ENCODE peak calls at places on chromosomes 16 and 17, in four cellular contexts. E, X, Q and H are unnamed samples.

GRCh38 chr16:1069154-1069553 is 3.4 kb upstream of the SSTR5 start:
- DNase-seq in E (no peak), X (no peak), Q (no peak), H (no peak)

GRCh38 chr17:64154321-64155089 is 24.6 kb upstream of the ERN1 start:
- DNase-seq in E (no peak), X (no peak), Q (no peak), H (peak)

GRCh38 chr17:37179893-37180292 is 195.9 kb upstream of the C17orf78 start:
- DNase-seq in E (no peak), X (no peak), Q (no peak), H (no peak)

GRCh38 chr17:11503292-11503691 is 95.0 kb upstream of the DNAH9 start:
- DNase-seq in E (no peak), X (no peak), Q (no peak), H (no peak)

GRCh38 chr17:44350733-44351226 is 5.7 kb downstream of the GRN start:
- DNase-seq in E (peak), X (peak), Q (peak), H (peak)

GRCh38 chr17:31684901-31685300 is 174.1 kb downstream of the COPRS start:
- DNase-seq in E (no peak), X (no peak), Q (no peak), H (no peak)

GRCh38 chr17:76582660-76583059 is 3.0 kb downstream of the ST6GALNAC2 start:
- DNase-seq in E (no peak), X (no peak), Q (no peak), H (no peak)

GRCh38 chr16:47096297-47096696 is 47.4 kb downstream of the NETO2 start:
- DNase-seq in E (no peak), X (no peak), Q (no peak), H (no peak)

GRCh38 chr17:21125862-21126261 is 902 bp upstream of the DHRS7B start:
- DNase-seq in E (no peak), X (no peak), Q (no peak), H (peak)

GRCh38 chr16:50585331-50585776 is 37.2 kb downstream of the NKD1 start:
- DNase-seq in E (no peak), X (no peak), Q (no peak), H (no peak)

GRCh38 chr16:53933407-53933806 is 229.5 kb downstream of the FTO start:
- DNase-seq in E (no peak), X (no peak), Q (no peak), H (no peak)

GRCh38 chr17:1713878-1714487 is 3.8 kb upstream of the TLCD2 start:
- DNase-seq in E (peak), X (peak), Q (no peak), H (no peak)

GRCh38 chr17:45146616-45147101 is 1.6 kb upstream of the HEXIM1 start:
- DNase-seq in E (no peak), X (no peak), Q (no peak), H (no peak)

GRCh38 chr17:3732171-3732570 is 8.5 kb downstream of the HASPIN start:
- DNase-seq in E (no peak), X (peak), Q (peak), H (no peak)

GRCh38 chr16:88440686-88441405 is 12.2 kb upstream of the ZFPM1 start:
- DNase-seq in E (no peak), X (no peak), Q (no peak), H (no peak)

GRCh38 chr17:77148109-77148958 is 7.6 kb downstream of the SEC14L1 start:
- DNase-seq in E (no peak), X (peak), Q (no peak), H (no peak)

GRCh38 chr16:19105891-19106624 is 7.7 kb upstream of the ITPRIPL2 start:
- DNase-seq in E (no peak), X (no peak), Q (no peak), H (no peak)

GRCh38 chr17:5501725-5502124 is 15.4 kb downstream of the MIS12 start:
- DNase-seq in E (no peak), X (no peak), Q (no peak), H (no peak)

GRCh38 chr16:29114476-29115012 is 129.7 kb downstream of the LAT start:
- DNase-seq in E (no peak), X (no peak), Q (no peak), H (no peak)

GRCh38 chr17:52505601-52506000 is 347.1 kb upstream of the CA10 start:
- DNase-seq in E (no peak), X (no peak), Q (no peak), H (no peak)

GRCh38 chr17:75695141-75695829 is 26.0 kb upstream of the ITGB4 start:
- DNase-seq in E (no peak), X (no peak), Q (no peak), H (no peak)

GRCh38 chr16:12188674-12189249 is 212.2 kb downstream of the SNX29 start:
- DNase-seq in E (no peak), X (no peak), Q (no peak), H (no peak)

GRCh38 chr16:81879625-81880024 is 100.5 kb downstream of the PLCG2 start:
- DNase-seq in E (no peak), X (no peak), Q (no peak), H (peak)

GRCh38 chr16:88561485-88562369 is 8.5 kb upstream of the ZC3H18 start:
- DNase-seq in E (peak), X (no peak), Q (no peak), H (peak)

GRCh38 chr17:50834786-50835562 is 412 bp upstream of the WFIKKN2 start:
- DNase-seq in E (no peak), X (no peak), Q (no peak), H (no peak)

GRCh38 chr17:58352843-58353719 is 1.1 kb upstream of the SUPT4H1 start:
- DNase-seq in E (no peak), X (no peak), Q (no peak), H (peak)

GRCh38 chr17:66507103-66507923 is 204.9 kb downstream of the PRKCA start:
- DNase-seq in E (peak), X (peak), Q (no peak), H (peak)

GRCh38 chr17:45753645-45754225 is 30.4 kb upstream of the CRHR1 start:
- DNase-seq in E (no peak), X (no peak), Q (no peak), H (no peak)

GRCh38 chr17:4066210-4066609 is 76.6 kb downstream of the ZZEF1 start:
- DNase-seq in E (no peak), X (no peak), Q (no peak), H (no peak)

GRCh38 chr17:76000755-76001521 is at the start of gene CDK3:
- DNase-seq in E (no peak), X (no peak), Q (no peak), H (no peak)

GRCh38 chr17:82242977-82243647 is 14.3 kb downstream of the SLC16A3 start:
- DNase-seq in E (no peak), X (peak), Q (no peak), H (peak)

GRCh38 chr17:81460856-81461460 is 51.6 kb downstream of the ACTG1 start:
- DNase-seq in E (no peak), X (no peak), Q (no peak), H (peak)

GRCh38 chr16:3007059-3007956 is 5.4 kb upstream of the CLDN9 start:
- DNase-seq in E (no peak), X (no peak), Q (no peak), H (peak)

GRCh38 chr16:3009568-3010390 is 2.9 kb upstream of the CLDN9 start:
- DNase-seq in E (no peak), X (no peak), Q (no peak), H (no peak)

GRCh38 chr16:3010510-3010909 is 2.2 kb upstream of the CLDN9 start:
- DNase-seq in E (no peak), X (no peak), Q (no peak), H (no peak)

GRCh38 chr16:3007957-3008748 is 4.6 kb upstream of the CLDN9 start:
- DNase-seq in E (no peak), X (no peak), Q (no peak), H (peak)

DNA sequence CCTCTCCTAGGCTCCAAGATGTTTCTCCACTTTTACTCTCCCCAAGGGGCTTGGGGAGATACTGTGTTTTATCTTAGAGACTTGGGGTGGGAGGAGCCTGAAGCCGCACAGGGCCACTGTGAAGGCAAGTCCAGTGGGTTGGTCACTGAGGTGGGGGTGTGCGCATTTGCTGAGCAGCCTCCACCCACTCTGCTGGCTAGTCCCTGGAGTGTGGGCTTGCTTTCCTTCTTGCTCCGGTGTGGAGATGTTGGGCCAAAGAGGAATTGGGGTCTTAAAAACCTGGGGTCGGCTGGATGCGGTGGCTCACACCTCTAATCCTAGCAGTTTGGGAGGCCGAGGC is 4.0 kb upstream of the CLDN9 start:
- DNase-seq in E (no peak), X (no peak), Q (no peak), H (peak)
- TF ChIP-seq POLR2A in E (no peak), X (no peak), Q (no peak), H (no peak)

GRCh38 chr17:61235821-61236197 is 163.8 kb upstream of the TBX2 start:
- DNase-seq in E (no peak), X (peak), Q (no peak), H (no peak)
- TF ChIP-seq MYC in E (no peak), X (no peak), Q (no peak), H (no peak)

DNA sequence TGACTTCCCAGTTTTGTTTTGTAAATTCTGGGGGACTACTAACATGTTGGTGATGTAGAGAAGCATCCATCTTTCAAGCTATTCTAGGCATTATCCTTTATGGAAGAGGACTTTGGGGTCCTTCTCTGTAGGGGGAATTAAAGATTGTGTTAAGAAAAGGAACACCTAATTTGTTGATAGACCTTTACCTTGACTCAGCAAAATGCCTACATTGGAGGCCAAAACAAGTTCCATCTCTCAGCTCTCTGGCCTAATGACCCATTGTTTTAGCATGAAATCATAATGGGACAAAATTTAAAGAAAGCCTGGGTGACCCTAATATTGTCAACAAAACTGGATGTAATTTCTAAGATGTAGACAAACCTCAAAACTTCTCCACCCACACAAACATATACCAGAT is 465.3 kb upstream of the SOX9 start:
- DNase-seq in E (no peak), X (no peak), Q (no peak), H (no peak)
- TF ChIP-seq CTCF in E (no peak), X (no peak), Q (no peak), H (no peak)

GRCh38 chr16:85433477-85433876 is 179.6 kb upstream of the GSE1 start:
- DNase-seq in E (no peak), X (no peak), Q (no peak), H (no peak)

GRCh38 chr16:85429776-85430522 is 183.2 kb upstream of the GSE1 start:
- DNase-seq in E (no peak), X (no peak), Q (no peak), H (no peak)

GRCh38 chr16:85430523-85431381 is 182.4 kb upstream of the GSE1 start:
- DNase-seq in E (no peak), X (no peak), Q (no peak), H (no peak)

GRCh38 chr16:85431431-85432124 is 181.5 kb upstream of the GSE1 start:
- DNase-seq in E (no peak), X (no peak), Q (no peak), H (no peak)

DNA sequence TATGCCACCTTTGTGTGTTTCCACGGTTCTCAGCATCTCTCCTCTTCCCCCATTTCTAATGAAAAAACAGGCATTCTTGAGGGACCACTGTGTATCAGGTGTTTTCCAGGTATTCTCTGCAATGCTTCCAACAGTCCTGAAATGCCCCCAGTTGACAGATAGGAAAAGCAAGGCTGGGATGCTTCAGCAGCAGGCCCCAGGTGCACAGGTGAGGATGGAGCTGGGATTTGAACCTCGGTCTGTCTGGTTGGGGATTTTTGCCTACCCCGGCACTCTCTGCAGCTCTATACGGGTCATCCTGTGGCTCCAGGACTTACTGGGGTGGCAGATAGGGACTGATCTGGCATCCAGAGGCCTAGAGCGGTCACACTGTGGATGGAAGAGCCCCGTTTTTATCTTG is 180.5 kb upstream of the GSE1 start:
- DNase-seq in E (no peak), X (no peak), Q (no peak), H (no peak)
- TF ChIP-seq POLR2A in E (no peak), X (no peak), Q (no peak), H (no peak)

GRCh38 chr17:14211246-14211645 is 25.4 kb downstream of the CDRT15 start:
- DNase-seq in E (no peak), X (no peak), Q (no peak), H (no peak)

GRCh38 chr17:14212401-14212800 is 24.3 kb downstream of the CDRT15 start:
- DNase-seq in E (no peak), X (no peak), Q (no peak), H (no peak)

GRCh38 chr17:14214271-14214670 is 22.4 kb downstream of the CDRT15 start:
- DNase-seq in E (no peak), X (no peak), Q (no peak), H (peak)

GRCh38 chr17:14209215-14209614 is 27.4 kb downstream of the CDRT15 start:
- DNase-seq in E (no peak), X (peak), Q (no peak), H (no peak)

GRCh38 chr17:14211778-14212177 is 24.9 kb downstream of the CDRT15 start:
- DNase-seq in E (no peak), X (no peak), Q (no peak), H (peak)
- TF ChIP-seq MYC in E (no peak), X (no peak), Q (no peak), H (no peak)

GRCh38 chr16:57567691-57568090 is 25.2 kb downstream of the ADGRG5 start:
- DNase-seq in E (no peak), X (no peak), Q (no peak), H (no peak)
- TF ChIP-seq CTCF in E (no peak), X (no peak), Q (no peak), H (no peak)

GRCh38 chr16:56231-56927 is 2.8 kb downstream of the SNRNP25 start:
- DNase-seq in E (no peak), X (no peak), Q (no peak), H (no peak)

GRCh38 chr16:50769-51591 is 2.4 kb downstream of the POLR3K start:
- DNase-seq in E (no peak), X (no peak), Q (no peak), H (no peak)

GRCh38 chr16:55571-56136 is 2.0 kb downstream of the SNRNP25 start:
- DNase-seq in E (no peak), X (no peak), Q (no peak), H (no peak)

GRCh38 chr16:54237-54581 is 581 bp downstream of the SNRNP25 start:
- DNase-seq in E (no peak), X (no peak), Q (no peak), H (no peak)

GRCh38 chr16:53346-54236 is at the start of the genes POLR3K and SNRNP25:
- DNase-seq in E (peak), X (peak), Q (peak), H (peak)
- TF ChIP-seq POLR2A in E (peak), X (peak), Q (peak), H (peak)